ENCODE peak calls at places on chromosomes 13 and 19, in nine cellular contexts. One of them, this sample, is unnamed. For H3K27me3, the result is how much of the 10 kb centered on the place peaks cover.

GRCh38 chr19:10936661-10937084 is 8.1 kb downstream of the TIMM29 start:
- DNase-seq in ovary: peak
- DNase-seq in SK-N-SH: peak
- DNase-seq in H1: no peak
- DNase-seq in stomach: peak
- DNase-seq in sigmoid colon: no peak
- DNase-seq in suprapubic skin: no peak
- DNase-seq in upper lobe of left lung: peak
- DNase-seq in tibial nerve: no peak
- DNase-seq in this sample: peak

GRCh38 chr13:114151031-114151430 is 18.6 kb upstream of the RASA3 start:
- DNase-seq in SK-N-SH: peak
- DNase-seq in tibial nerve: no peak
- DNase-seq in stomach: no peak
- DNase-seq in sigmoid colon: no peak
- DNase-seq in H1: no peak
- DNase-seq in suprapubic skin: no peak
- DNase-seq in ovary: no peak
- DNase-seq in upper lobe of left lung: no peak
- DNase-seq in this sample: no peak

GRCh38 chr13:64293923-64294322 is 2878.3 kb upstream of the PCDH20 start:
- DNase-seq in stomach: no peak
- DNase-seq in upper lobe of left lung: no peak
- DNase-seq in ovary: no peak
- DNase-seq in tibial nerve: no peak
- DNase-seq in H1: no peak
- DNase-seq in sigmoid colon: no peak
- DNase-seq in SK-N-SH: no peak
- DNase-seq in suprapubic skin: no peak
- DNase-seq in this sample: no peak

GRCh38 chr13:39451860-39452301 is 151.1 kb downstream of the LHFPL6 start:
- DNase-seq in ovary: peak
- DNase-seq in suprapubic skin: no peak
- DNase-seq in upper lobe of left lung: peak
- DNase-seq in stomach: no peak
- DNase-seq in H1: no peak
- DNase-seq in SK-N-SH: no peak
- DNase-seq in sigmoid colon: peak
- DNase-seq in tibial nerve: no peak
- DNase-seq in this sample: peak

GRCh38 chr13:102582256-102582655 is 14.5 kb upstream of the TPP2 start:
- DNase-seq in sigmoid colon: no peak
- DNase-seq in SK-N-SH: no peak
- DNase-seq in ovary: no peak
- DNase-seq in upper lobe of left lung: no peak
- DNase-seq in suprapubic skin: no peak
- DNase-seq in tibial nerve: no peak
- DNase-seq in stomach: no peak
- DNase-seq in H1: no peak
- DNase-seq in this sample: no peak

GRCh38 chr13:23578411-23579071 is 8.3 kb downstream of the TNFRSF19 start:
- DNase-seq in sigmoid colon: peak
- DNase-seq in suprapubic skin: peak
- DNase-seq in SK-N-SH: peak
- DNase-seq in tibial nerve: peak
- DNase-seq in stomach: peak
- DNase-seq in ovary: peak
- DNase-seq in H1: peak
- DNase-seq in upper lobe of left lung: peak
- DNase-seq in this sample: peak

GRCh38 chr13:43245374-43245964 is 222.1 kb downstream of the DNAJC15 start:
- DNase-seq in upper lobe of left lung: no peak
- DNase-seq in stomach: no peak
- DNase-seq in H1: no peak
- DNase-seq in ovary: no peak
- DNase-seq in SK-N-SH: no peak
- DNase-seq in tibial nerve: no peak
- DNase-seq in sigmoid colon: no peak
- DNase-seq in suprapubic skin: no peak
- DNase-seq in this sample: no peak

GRCh38 chr19:8306235-8307054 is 1.7 kb downstream of the CD320 start:
- DNase-seq in upper lobe of left lung: peak
- DNase-seq in sigmoid colon: peak
- DNase-seq in ovary: peak
- DNase-seq in tibial nerve: no peak
- DNase-seq in SK-N-SH: no peak
- DNase-seq in stomach: peak
- DNase-seq in H1: peak
- DNase-seq in suprapubic skin: peak
- DNase-seq in this sample: peak

GRCh38 chr19:33535176-33535575 is 13.6 kb upstream of the PEPD start:
- DNase-seq in suprapubic skin: no peak
- DNase-seq in upper lobe of left lung: no peak
- DNase-seq in ovary: no peak
- DNase-seq in sigmoid colon: no peak
- DNase-seq in tibial nerve: no peak
- DNase-seq in SK-N-SH: no peak
- DNase-seq in H1: no peak
- DNase-seq in stomach: no peak
- DNase-seq in this sample: no peak

GRCh38 chr19:49973987-49974386 is 13.0 kb upstream of the SIGLEC11 start:
- DNase-seq in SK-N-SH: no peak
- DNase-seq in suprapubic skin: no peak
- DNase-seq in H1: no peak
- DNase-seq in upper lobe of left lung: peak
- DNase-seq in sigmoid colon: no peak
- DNase-seq in ovary: no peak
- DNase-seq in stomach: no peak
- DNase-seq in tibial nerve: no peak
- DNase-seq in this sample: peak

GRCh38 chr13:78383899-78384298 is 219.5 kb downstream of the POU4F1 start:
- DNase-seq in sigmoid colon: no peak
- DNase-seq in suprapubic skin: no peak
- DNase-seq in stomach: no peak
- DNase-seq in SK-N-SH: no peak
- DNase-seq in tibial nerve: no peak
- DNase-seq in upper lobe of left lung: no peak
- DNase-seq in ovary: no peak
- DNase-seq in H1: no peak
- DNase-seq in this sample: no peak

GRCh38 chr19:17520865-17521264 is 9.4 kb downstream of the PGLS start:
- DNase-seq in suprapubic skin: no peak
- DNase-seq in stomach: no peak
- DNase-seq in tibial nerve: no peak
- DNase-seq in SK-N-SH: no peak
- DNase-seq in ovary: no peak
- DNase-seq in sigmoid colon: no peak
- DNase-seq in H1: no peak
- DNase-seq in upper lobe of left lung: no peak
- DNase-seq in this sample: no peak

GRCh38 chr19:17524651-17525050 is 13.2 kb downstream of the PGLS start:
- DNase-seq in SK-N-SH: no peak
- DNase-seq in tibial nerve: no peak
- DNase-seq in stomach: no peak
- DNase-seq in suprapubic skin: no peak
- DNase-seq in upper lobe of left lung: no peak
- DNase-seq in H1: no peak
- DNase-seq in ovary: no peak
- DNase-seq in sigmoid colon: no peak
- DNase-seq in this sample: no peak

GRCh38 chr19:17525141-17525540 is 13.7 kb downstream of the PGLS start:
- DNase-seq in tibial nerve: no peak
- DNase-seq in suprapubic skin: no peak
- DNase-seq in sigmoid colon: no peak
- DNase-seq in SK-N-SH: no peak
- DNase-seq in ovary: no peak
- DNase-seq in upper lobe of left lung: no peak
- DNase-seq in stomach: no peak
- DNase-seq in H1: no peak
- DNase-seq in this sample: no peak

GRCh38 chr19:17519967-17520366 is 8.5 kb downstream of the PGLS start:
- DNase-seq in H1: no peak
- DNase-seq in SK-N-SH: no peak
- DNase-seq in tibial nerve: no peak
- DNase-seq in sigmoid colon: no peak
- DNase-seq in ovary: no peak
- DNase-seq in suprapubic skin: no peak
- DNase-seq in stomach: no peak
- DNase-seq in upper lobe of left lung: no peak
- DNase-seq in this sample: no peak

GRCh38 chr19:17522988-17523872 is 11.8 kb downstream of the PGLS start:
- DNase-seq in sigmoid colon: peak
- DNase-seq in stomach: peak
- DNase-seq in suprapubic skin: no peak
- DNase-seq in ovary: no peak
- DNase-seq in upper lobe of left lung: peak
- DNase-seq in H1: no peak
- DNase-seq in SK-N-SH: no peak
- DNase-seq in tibial nerve: no peak
- DNase-seq in this sample: peak
- H3K27ac ChIP-seq in sigmoid colon: peak
- H3K27ac ChIP-seq in stomach: peak
- H3K27ac ChIP-seq in suprapubic skin: no peak
- H3K27ac ChIP-seq in ovary: no peak
- H3K27ac ChIP-seq in upper lobe of left lung: peak
- H3K27ac ChIP-seq in H1: no peak
- H3K27ac ChIP-seq in SK-N-SH: no peak
- H3K27ac ChIP-seq in tibial nerve: no peak
- H3K27ac ChIP-seq in this sample: peak

GRCh38 chr19:15992014-15992413 is 43.2 kb downstream of the OR10H4 start:
- DNase-seq in SK-N-SH: no peak
- DNase-seq in upper lobe of left lung: no peak
- DNase-seq in suprapubic skin: no peak
- DNase-seq in ovary: no peak
- DNase-seq in H1: no peak
- DNase-seq in sigmoid colon: no peak
- DNase-seq in tibial nerve: no peak
- DNase-seq in stomach: no peak
- DNase-seq in this sample: no peak

GRCh38 chr19:15991602-15992001 is 42.8 kb downstream of the OR10H4 start:
- DNase-seq in stomach: no peak
- DNase-seq in upper lobe of left lung: no peak
- DNase-seq in tibial nerve: no peak
- DNase-seq in suprapubic skin: no peak
- DNase-seq in H1: no peak
- DNase-seq in ovary: no peak
- DNase-seq in sigmoid colon: no peak
- DNase-seq in SK-N-SH: no peak
- DNase-seq in this sample: no peak

GRCh38 chr19:16000024-16000687 is 51.3 kb downstream of the OR10H4 start:
- DNase-seq in ovary: no peak
- DNase-seq in upper lobe of left lung: no peak
- DNase-seq in SK-N-SH: no peak
- DNase-seq in suprapubic skin: no peak
- DNase-seq in sigmoid colon: no peak
- DNase-seq in tibial nerve: no peak
- DNase-seq in H1: no peak
- DNase-seq in stomach: no peak
- DNase-seq in this sample: no peak

GRCh38 chr19:15998166-15998565 is 49.4 kb downstream of the OR10H4 start:
- DNase-seq in stomach: no peak
- DNase-seq in sigmoid colon: no peak
- DNase-seq in H1: no peak
- DNase-seq in tibial nerve: no peak
- DNase-seq in SK-N-SH: no peak
- DNase-seq in ovary: no peak
- DNase-seq in upper lobe of left lung: no peak
- DNase-seq in suprapubic skin: no peak
- DNase-seq in this sample: no peak

GRCh38 chr19:15995536-15995935 is 46.7 kb downstream of the OR10H4 start:
- DNase-seq in SK-N-SH: no peak
- DNase-seq in ovary: no peak
- DNase-seq in sigmoid colon: no peak
- DNase-seq in tibial nerve: no peak
- DNase-seq in H1: no peak
- DNase-seq in suprapubic skin: no peak
- DNase-seq in stomach: no peak
- DNase-seq in upper lobe of left lung: no peak
- DNase-seq in this sample: no peak
- TF ChIP-seq EP300 in SK-N-SH: no peak
- TF ChIP-seq EP300 in ovary: no peak
- TF ChIP-seq EP300 in sigmoid colon: no peak
- TF ChIP-seq EP300 in tibial nerve: no peak
- TF ChIP-seq EP300 in H1: no peak
- TF ChIP-seq EP300 in suprapubic skin: no peak
- TF ChIP-seq EP300 in stomach: no peak
- TF ChIP-seq EP300 in upper lobe of left lung: no peak
- TF ChIP-seq EP300 in this sample: no peak

GRCh38 chr19:45764487-45764886 is 4.6 kb downstream of the SIX5 start:
- DNase-seq in ovary: no peak
- DNase-seq in H1: peak
- DNase-seq in stomach: no peak
- DNase-seq in SK-N-SH: peak
- DNase-seq in suprapubic skin: no peak
- DNase-seq in sigmoid colon: peak
- DNase-seq in tibial nerve: no peak
- DNase-seq in upper lobe of left lung: no peak
- DNase-seq in this sample: no peak
- H3K27me3 ChIP-seq in ovary: under half
- H3K27me3 ChIP-seq in H1: under half
- H3K27me3 ChIP-seq in stomach: under half
- H3K27me3 ChIP-seq in SK-N-SH: under half
- H3K27me3 ChIP-seq in suprapubic skin: under half
- H3K27me3 ChIP-seq in sigmoid colon: under half
- H3K27me3 ChIP-seq in tibial nerve: under half
- H3K27me3 ChIP-seq in upper lobe of left lung: under half
- H3K27me3 ChIP-seq in this sample: under half

GRCh38 chr19:55254625-55254977 is 4.2 kb downstream of the PPP6R1 start:
- DNase-seq in stomach: no peak
- DNase-seq in SK-N-SH: no peak
- DNase-seq in H1: no peak
- DNase-seq in tibial nerve: no peak
- DNase-seq in suprapubic skin: no peak
- DNase-seq in upper lobe of left lung: no peak
- DNase-seq in sigmoid colon: no peak
- DNase-seq in ovary: no peak
- DNase-seq in this sample: no peak

GRCh38 chr19:55251296-55252081 is 7.3 kb downstream of the PPP6R1 start:
- DNase-seq in suprapubic skin: no peak
- DNase-seq in SK-N-SH: peak
- DNase-seq in stomach: peak
- DNase-seq in upper lobe of left lung: no peak
- DNase-seq in sigmoid colon: no peak
- DNase-seq in tibial nerve: no peak
- DNase-seq in ovary: no peak
- DNase-seq in H1: no peak
- DNase-seq in this sample: no peak

GRCh38 chr19:55253842-55254624 is 4.8 kb downstream of the PPP6R1 start:
- DNase-seq in SK-N-SH: no peak
- DNase-seq in sigmoid colon: no peak
- DNase-seq in H1: no peak
- DNase-seq in stomach: peak
- DNase-seq in upper lobe of left lung: no peak
- DNase-seq in tibial nerve: no peak
- DNase-seq in suprapubic skin: peak
- DNase-seq in ovary: no peak
- DNase-seq in this sample: peak

GRCh38 chr19:55252760-55253159 is 6.1 kb downstream of the PPP6R1 start:
- DNase-seq in suprapubic skin: no peak
- DNase-seq in sigmoid colon: no peak
- DNase-seq in ovary: no peak
- DNase-seq in tibial nerve: no peak
- DNase-seq in SK-N-SH: no peak
- DNase-seq in H1: no peak
- DNase-seq in stomach: no peak
- DNase-seq in upper lobe of left lung: no peak
- DNase-seq in this sample: no peak

GRCh38 chr19:55253264-55253663 is 5.6 kb downstream of the PPP6R1 start:
- DNase-seq in SK-N-SH: no peak
- DNase-seq in ovary: no peak
- DNase-seq in stomach: no peak
- DNase-seq in suprapubic skin: no peak
- DNase-seq in tibial nerve: no peak
- DNase-seq in sigmoid colon: no peak
- DNase-seq in upper lobe of left lung: no peak
- DNase-seq in H1: no peak
- DNase-seq in this sample: no peak
- H3K27ac ChIP-seq in SK-N-SH: no peak
- H3K27ac ChIP-seq in ovary: no peak
- H3K27ac ChIP-seq in stomach: peak
- H3K27ac ChIP-seq in suprapubic skin: no peak
- H3K27ac ChIP-seq in tibial nerve: no peak
- H3K27ac ChIP-seq in sigmoid colon: no peak
- H3K27ac ChIP-seq in upper lobe of left lung: peak
- H3K27ac ChIP-seq in H1: no peak
- H3K27ac ChIP-seq in this sample: peak